ENCODE peak calls at places on chromosomes 3 and 15, in eight cellular contexts. Y, T, S, B, Q, V, H and O are unnamed samples.
A peak's percentile ranks its signal among the peaks of the same experiment; 100 is the strongest.

GRCh38 chr3:115792206-115792955 is 169.1 kb downstream of the GAP43 start:
- DNase-seq in Y (no peak), T (no peak), S (no peak), B (no peak), Q (no peak), V (no peak), H (no peak), O (no peak)

GRCh38 chr3:185280572-185281365 is 26.9 kb upstream of the EHHADH start:
- DNase-seq in Y (no peak), T (peak; percentile 77), S (no peak), B (no peak), Q (no peak), V (no peak), H (peak; percentile 55), O (no peak)

GRCh38 chr3:30495172-30496124 is 111.0 kb upstream of the TGFBR2 start:
- DNase-seq in Y (no peak), T (no peak), S (no peak), B (no peak), Q (no peak), V (no peak), H (no peak), O (no peak)

GRCh38 chr3:8800016-8800415 is 30.6 kb upstream of the OXTR start:
- DNase-seq in Y (no peak), T (no peak), S (no peak), B (no peak), Q (no peak), V (no peak), H (no peak), O (no peak)

GRCh38 chr3:11554236-11554610 is 89.5 kb downstream of the VGLL4 start:
- DNase-seq in Y (no peak), T (no peak), S (no peak), B (no peak), Q (no peak), V (no peak), H (no peak), O (no peak)

GRCh38 chr15:51796777-51797474 is 32.5 kb upstream of the TMOD3 start:
- DNase-seq in Y (no peak), T (no peak), S (no peak), B (no peak), Q (no peak), V (no peak), H (no peak), O (no peak)

GRCh38 chr15:35784745-35785144 is 238.8 kb upstream of the DPH6 start:
- DNase-seq in Y (no peak), T (no peak), S (no peak), B (no peak), Q (no peak), V (no peak), H (no peak), O (no peak)

GRCh38 chr15:58522391-58522790 is 90.6 kb downstream of the LIPC start:
- DNase-seq in Y (no peak), T (no peak), S (no peak), B (no peak), Q (no peak), V (no peak), H (no peak), O (no peak)

GRCh38 chr3:32414527-32415202 is 23.0 kb downstream of the CMTM7 start:
- DNase-seq in Y (no peak), T (peak; percentile 95), S (no peak), B (no peak), Q (no peak), V (no peak), H (no peak), O (no peak)

GRCh38 chr3:52782412-52783210 is 5.2 kb downstream of the ITIH1 start:
- DNase-seq in Y (no peak), T (no peak), S (no peak), B (peak; percentile 7), Q (no peak), V (peak; percentile 14), H (no peak), O (peak; percentile 28)

GRCh38 chr15:89513284-89513683 is 16.9 kb upstream of the RHCG start:
- DNase-seq in Y (no peak), T (no peak), S (no peak), B (no peak), Q (no peak), V (no peak), H (no peak), O (no peak)

GRCh38 chr3:167780214-167780613 is 44.7 kb downstream of the SERPINI1 start:
- DNase-seq in Y (no peak), T (no peak), S (no peak), B (no peak), Q (no peak), V (no peak), H (no peak), O (no peak)